ENCODE peak calls at places on chromosomes 11 and 22, in eight cellular contexts. N is AG04450, H is HFFc6, C is bronchial epithelial cell, W is nephron progenitor cell, U is GM06990, E is MM.1S, V is upper lobe of left lung. Q is an unnamed sample.

GRCh38 chr22:42154293-42154692 is 23.7 kb upstream of the CYP2D6 start:
- DNase-seq in N (no peak), H (no peak), C (no peak), W (no peak), U (no peak), E (no peak), V (no peak), Q (no peak)

GRCh38 chr22:41341990-41342389 is 39.8 kb upstream of the TEF start:
- DNase-seq in N (no peak), H (no peak), C (no peak), W (no peak), U (no peak), E (peak; percentile 29), V (no peak), Q (no peak)

GRCh38 chr11:132055296-132055695 is 684.9 kb downstream of the NTM start:
- DNase-seq in N (no peak), H (no peak), C (no peak), W (no peak), U (no peak), E (no peak), V (no peak), Q (no peak)

GRCh38 chr11:62560566-62561103 is 13.1 kb downstream of the EEF1G start:
- DNase-seq in N (peak; percentile 97), H (peak; percentile 97), C (peak; percentile 98), W (peak; percentile 72), U (no peak), E (peak; percentile 63), V (no peak), Q (no peak)

GRCh38 chr11:94762208-94762607 is 5.9 kb upstream of the AMOTL1 start:
- DNase-seq in N (no peak), H (peak; percentile 39), C (no peak), W (no peak), U (no peak), E (peak; percentile 24), V (no peak), Q (no peak)

GRCh38 chr22:50530280-50530856 is 556 bp upstream of the TYMP start:
- DNase-seq in N (no peak), H (no peak), C (peak; percentile 52), W (peak; percentile 42), U (no peak), E (peak; percentile 43), V (no peak), Q (peak; percentile 80)

GRCh38 chr11:86275493-86276370 is 26.3 kb upstream of the HIKESHI start:
- DNase-seq in N (no peak), H (no peak), C (no peak), W (no peak), U (no peak), E (no peak), V (no peak), Q (no peak)

GRCh38 chr11:127640822-127641485 is 640.4 kb upstream of the KIRREL3 start:
- DNase-seq in N (no peak), H (no peak), C (no peak), W (no peak), U (no peak), E (peak; percentile 76), V (no peak), Q (no peak)

GRCh38 chr11:2378527-2379210 is 1.6 kb downstream of the CD81 start:
- DNase-seq in N (peak; percentile 42), H (peak; percentile 28), C (no peak), W (peak; percentile 47), U (no peak), E (no peak), V (peak; percentile 85), Q (no peak)

GRCh38 chr22:36946436-36947158 is 33.2 kb downstream of the CSF2RB start:
- DNase-seq in N (no peak), H (no peak), C (no peak), W (no peak), U (no peak), E (no peak), V (no peak), Q (no peak)

GRCh38 chr11:75896843-75897419 is 81.9 kb downstream of the UVRAG start:
- DNase-seq in N (peak; percentile 7), H (peak; percentile 49), C (peak; percentile 47), W (no peak), U (no peak), E (peak; percentile 66), V (no peak), Q (no peak)

GRCh38 chr11:9028591-9028990 is 24.8 kb upstream of the NRIP3 start:
- DNase-seq in N (no peak), H (no peak), C (no peak), W (no peak), U (no peak), E (no peak), V (no peak), Q (no peak)

GRCh38 chr22:28779833-28780232 is 7.3 kb downstream of the CCDC117 start:
- DNase-seq in N (no peak), H (no peak), C (no peak), W (no peak), U (no peak), E (no peak), V (no peak), Q (no peak)

GRCh38 chr11:111736191-111736590 is 30.0 kb downstream of the PPP2R1B start:
- DNase-seq in N (peak; percentile 57), H (peak; percentile 73), C (no peak), W (no peak), U (no peak), E (no peak), V (no peak), Q (no peak)

GRCh38 chr11:17407575-17407974 is 19.1 kb upstream of the KCNJ11 start:
- DNase-seq in N (no peak), H (no peak), C (no peak), W (no peak), U (no peak), E (no peak), V (no peak), Q (no peak)

GRCh38 chr11:63915961-63916836 is 765 bp downstream of the RCOR2 start:
- DNase-seq in N (no peak), H (no peak), C (no peak), W (peak; percentile 85), U (no peak), E (no peak), V (peak; percentile 91), Q (peak; percentile 42)

GRCh38 chr11:62394825-62395538 is 23.9 kb upstream of the SCGB1A1 start:
- DNase-seq in N (peak; percentile 68), H (peak; percentile 76), C (peak; percentile 83), W (peak; percentile 80), U (no peak), E (peak; percentile 80), V (peak; percentile 88), Q (no peak)

GRCh38 chr11:32288276-32288675 is 147.1 kb downstream of the WT1 start:
- DNase-seq in N (no peak), H (no peak), C (no peak), W (no peak), U (no peak), E (no peak), V (no peak), Q (no peak)

GRCh38 chr11:102361100-102362021 is 14.3 kb downstream of the BIRC2 start:
- DNase-seq in N (no peak), H (no peak), C (no peak), W (no peak), U (no peak), E (no peak), V (no peak), Q (no peak)

GRCh38 chr22:23029521-23030228 is 40.6 kb upstream of the GNAZ start:
- DNase-seq in N (no peak), H (no peak), C (no peak), W (no peak), U (no peak), E (no peak), V (no peak), Q (no peak)

DNA sequence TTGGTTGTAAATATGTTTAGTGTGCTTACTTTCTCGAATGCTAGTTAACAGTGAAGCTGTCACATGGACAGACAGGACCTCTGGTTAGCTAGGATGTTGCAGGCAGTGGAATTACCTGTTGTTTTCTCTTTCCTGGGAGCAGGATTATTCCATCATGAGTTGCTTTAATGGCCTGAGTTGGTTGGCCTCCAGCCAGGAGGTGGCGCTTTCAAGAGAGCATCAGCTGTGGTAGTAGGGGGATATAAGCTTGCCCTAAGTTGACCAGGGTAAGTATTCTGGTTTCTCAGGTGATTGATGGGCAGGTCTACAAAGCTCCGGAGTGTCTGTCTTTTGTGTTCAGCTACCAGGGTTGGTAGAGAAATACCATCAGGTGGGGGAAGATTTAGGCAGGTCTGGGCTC is 43.5 kb downstream of the NELL1 start:
- DNase-seq in N (no peak), H (no peak), C (no peak), W (no peak), U (no peak), E (no peak), V (no peak), Q (no peak)
- TF ChIP-seq CTCF in N (no peak), H (no peak), C (no peak), W (no peak), U (no peak), E (no peak), V (no peak), Q (no peak)

DNA sequence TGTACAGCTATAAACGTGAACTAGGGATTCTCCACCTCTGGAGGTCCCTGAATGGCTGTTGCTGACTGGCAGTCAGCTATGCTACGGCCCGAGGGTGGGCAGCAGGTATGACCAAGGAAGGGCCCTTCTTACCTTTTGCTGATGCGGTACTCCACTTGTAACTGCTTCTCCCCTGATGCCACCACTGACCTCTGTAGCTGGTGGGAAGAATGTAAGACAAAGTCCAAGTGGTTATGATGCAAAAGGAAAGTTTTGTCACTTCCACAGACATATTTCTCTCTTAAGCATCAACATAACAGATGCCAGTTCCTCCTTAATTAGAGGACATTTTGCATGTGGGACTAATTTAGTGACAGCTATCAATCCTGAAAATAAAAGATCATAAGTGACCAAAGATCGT is 32.2 kb downstream of the P4HA3 start:
- DNase-seq in N (no peak), H (no peak), C (no peak), W (no peak), U (no peak), E (no peak), V (no peak), Q (no peak)
- TF ChIP-seq CTCF in N (no peak), H (no peak), C (no peak), W (no peak), U (no peak), E (no peak), V (no peak), Q (no peak)

DNA sequence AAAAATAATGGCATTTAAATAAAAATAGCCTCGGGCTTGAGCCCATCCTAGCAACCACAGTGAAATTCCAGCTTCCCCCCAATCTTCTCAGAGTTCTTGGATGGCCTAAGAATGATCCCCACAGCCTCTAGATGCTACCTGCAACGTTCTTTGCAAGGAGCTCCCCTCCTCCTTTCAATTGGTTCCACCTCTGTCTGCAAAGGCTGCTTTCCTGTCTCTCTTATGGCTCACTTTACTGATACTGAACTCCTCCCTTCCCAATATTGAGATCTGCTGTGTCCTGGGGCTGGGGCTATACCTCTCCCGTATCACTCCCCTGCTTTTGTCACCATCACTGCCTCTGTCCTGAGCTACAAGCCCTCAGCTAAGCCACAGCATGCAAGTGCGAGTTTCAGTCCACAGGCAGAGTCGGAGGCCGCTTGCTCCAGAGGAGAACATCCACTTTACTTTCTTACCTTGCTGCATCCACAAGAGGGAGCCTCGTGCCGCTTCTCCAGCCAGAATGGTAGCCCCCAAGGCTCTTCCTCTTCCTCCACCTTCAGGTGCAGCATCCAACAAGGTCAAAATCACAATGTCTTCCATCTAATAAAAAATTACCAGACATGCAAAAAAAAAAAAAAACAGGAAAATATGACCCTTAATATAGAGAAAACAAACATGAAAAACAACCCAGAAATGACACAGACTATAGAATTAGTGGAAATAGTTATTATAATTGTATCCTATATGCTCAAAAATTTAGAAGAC is 48.6 kb upstream of the TMEM45B start:
- DNase-seq in N (no peak), H (peak; percentile 37), C (peak; percentile 27), W (peak; percentile 49), U (no peak), E (peak; percentile 36), V (no peak), Q (no peak)
- TF ChIP-seq CTCF in N (peak; percentile 69), H (peak; percentile 81), C (peak; percentile 74), W (peak; percentile 58), U (peak; percentile 60), E (peak; percentile 66), V (peak; percentile 13), Q (no peak)

GRCh38 chr11:61161190-61162091 is at the start of gene VPS37C:
- DNase-seq in N (peak; percentile 59), H (peak; percentile 77), C (peak; percentile 56), W (peak; percentile 96), U (peak; percentile 99), E (peak; percentile 88), V (peak; percentile 99), Q (peak; percentile 98)
- TF ChIP-seq CTCF in N (no peak), H (peak; percentile 75), C (peak; percentile 2), W (no peak), U (no peak), E (no peak), V (no peak), Q (no peak)

Q was measured in activated B cell treated with CpG ODN at 0.5 μM for 24 hours.